ENCODE peak calls at places on chromosomes 3 and 15, in ten cellular contexts. E is fibroblast of the aortic adventitia, H is adrenal gland, W is PC-9, V is PC-3, O is astrocyte, L is foreskin fibroblast, U is uterus, X is neuronal stem cell, S is ascending aorta. C is an unnamed sample.

GRCh38 chr3:186909078-186909853 is 21.1 kb upstream of the ST6GAL1 start:
- DNase-seq in V (no peak), U (no peak), E (no peak), O (no peak), L (no peak), X (no peak), H (no peak), W (no peak), S (no peak), C (no peak)

GRCh38 chr3:45565341-45565740 is 29.2 kb upstream of the LIMD1 start:
- DNase-seq in X (no peak), W (no peak), L (no peak), S (no peak), H (no peak), V (no peak), E (no peak), U (no peak), O (no peak), C (no peak)

GRCh38 chr3:56926513-56927282 is 124.9 kb upstream of the ARHGEF3 start:
- DNase-seq in L (peak), E (peak), O (peak), U (peak), W (no peak), S (no peak), H (no peak), X (no peak), V (peak), C (no peak)

GRCh38 chr3:112811150-112811884 is 35.3 kb downstream of the CD200R1L start:
- DNase-seq in E (peak), X (no peak), H (peak), O (peak), U (peak), L (peak), W (no peak), V (no peak), S (no peak), C (no peak)

GRCh38 chr3:58581328-58582091 is 4.3 kb upstream of the FAM107A start:
- DNase-seq in W (no peak), S (no peak), L (no peak), E (no peak), U (no peak), O (no peak), V (no peak), H (no peak), X (peak), C (no peak)

GRCh38 chr15:80191897-80192595 is 39.2 kb downstream of the FAH start:
- DNase-seq in U (no peak), S (no peak), E (no peak), L (no peak), H (no peak), W (no peak), V (no peak), X (no peak), O (no peak), C (no peak)

GRCh38 chr3:113668015-113668414 is 28.4 kb downstream of the USF3 start:
- DNase-seq in O (peak), V (no peak), S (no peak), H (no peak), X (no peak), U (no peak), L (peak), W (no peak), E (peak), C (no peak)

GRCh38 chr3:53803816-53804545 is 42.2 kb downstream of the CHDH start:
- DNase-seq in E (no peak), W (no peak), U (no peak), S (no peak), X (no peak), H (no peak), O (no peak), V (no peak), L (peak), C (no peak)

GRCh38 chr3:46903341-46904302 is 26.1 kb downstream of the PTH1R start:
- DNase-seq in S (no peak), E (peak), U (peak), L (peak), W (no peak), V (peak), X (no peak), O (peak), H (no peak), C (no peak)

GRCh38 chr3:124246366-124246765 is 254.4 kb upstream of the ROPN1 start:
- DNase-seq in S (no peak), W (no peak), L (no peak), O (peak), U (no peak), X (no peak), V (no peak), H (peak), E (peak), C (no peak)

GRCh38 chr3:39990532-39990931 is 181.1 kb downstream of the MYRIP start:
- DNase-seq in S (no peak), W (no peak), L (peak), V (peak), O (peak), U (no peak), H (peak), X (peak), E (peak), C (peak)

GRCh38 chr15:39920510-39921273 is 626 bp upstream of the GPR176 start:
- DNase-seq in S (peak), X (peak), V (peak), W (no peak), O (peak), U (peak), E (peak), L (peak), H (peak), C (peak)

GRCh38 chr3:7682822-7683229 is 818.8 kb upstream of the LMCD1 start:
- DNase-seq in U (no peak), H (peak), V (no peak), L (peak), O (peak), S (no peak), E (peak), X (no peak), W (no peak), C (peak)

GRCh38 chr3:77467702-77468407 is 428.0 kb downstream of the ROBO2 start:
- DNase-seq in W (no peak), U (no peak), V (no peak), O (peak), X (no peak), L (peak), H (no peak), E (no peak), S (no peak), C (peak)

GRCh38 chr15:61528590-61528929 is 299.5 kb upstream of the RORA start:
- DNase-seq in O (no peak), V (peak), W (no peak), E (no peak), X (no peak), S (no peak), H (no peak), L (no peak), U (no peak), C (no peak)

GRCh38 chr3:129603561-129603942 is 2.9 kb downstream of the PLXND1 start:
- DNase-seq in O (no peak), E (no peak), X (no peak), W (no peak), V (no peak), S (no peak), L (peak), U (no peak), H (no peak), C (no peak)

GRCh38 chr3:98360681-98361080 is 7.0 kb downstream of the OR5K4 start:
- DNase-seq in L (no peak), X (no peak), S (no peak), O (no peak), U (no peak), H (no peak), W (no peak), V (no peak), E (no peak), C (no peak)

GRCh38 chr3:125359700-125360099 is 15.4 kb downstream of the ZNF148 start:
- DNase-seq in U (no peak), E (no peak), L (no peak), W (no peak), V (no peak), S (no peak), X (no peak), O (no peak), H (no peak), C (no peak)

GRCh38 chr3:23743141-23743784 is 62.5 kb upstream of the UBE2E1 start:
- DNase-seq in U (no peak), E (no peak), X (no peak), L (no peak), H (no peak), S (no peak), O (no peak), V (peak), W (no peak), C (no peak)

GRCh38 chr15:99826146-99826745 is 93.0 kb upstream of the LYSMD4 start:
- DNase-seq in U (no peak), L (no peak), O (no peak), S (no peak), V (no peak), H (no peak), E (no peak), W (no peak), X (no peak), C (no peak)

GRCh38 chr3:39433642-39434041 is 27.1 kb downstream of the RPSA start:
- DNase-seq in X (no peak), E (peak), W (no peak), U (no peak), S (no peak), V (peak), O (peak), H (no peak), L (peak), C (no peak)

GRCh38 chr15:69805248-69805953 is 292.3 kb downstream of the TLE3 start:
- DNase-seq in O (no peak), L (no peak), U (no peak), V (peak), W (peak), S (no peak), X (no peak), H (no peak), E (no peak), C (no peak)

GRCh38 chr15:78174398-78174797 is 25.2 kb downstream of the IDH3A start:
- DNase-seq in V (no peak), X (no peak), S (no peak), W (no peak), L (no peak), U (no peak), O (no peak), E (no peak), H (no peak), C (no peak)

GRCh38 chr3:4270726-4271125 is 32.4 kb upstream of the SETMAR start:
- DNase-seq in L (no peak), O (no peak), X (no peak), W (no peak), V (no peak), S (no peak), U (no peak), E (no peak), H (no peak), C (no peak)

GRCh38 chr15:25727867-25728600 is 135.1 kb downstream of the ATP10A start:
- DNase-seq in W (no peak), S (no peak), H (no peak), O (no peak), X (no peak), U (no peak), V (no peak), E (no peak), L (no peak), C (peak)

GRCh38 chr3:157373783-157374182 is 62.9 kb upstream of the PTX3 start:
- DNase-seq in S (no peak), E (peak), X (no peak), O (peak), V (no peak), U (no peak), L (peak), H (no peak), W (no peak), C (no peak)

GRCh38 chr3:51947215-51947900 is 5.2 kb downstream of the PARP3 start:
- DNase-seq in X (no peak), W (no peak), V (no peak), L (no peak), S (no peak), U (peak), O (no peak), E (no peak), H (no peak), C (no peak)

GRCh38 chr3:74562528-74563190 is 51.8 kb downstream of the CNTN3 start:
- DNase-seq in U (no peak), V (no peak), L (no peak), S (no peak), H (no peak), X (no peak), E (no peak), W (no peak), O (no peak), C (no peak)
- H3K4me3 ChIP-seq in U (no peak), V (no peak), L (no peak), S (no peak), H (no peak), X (no peak), E (no peak), W (no peak), O (no peak), C (no peak)

GRCh38 chr3:71129611-71130515 is 453.7 kb downstream of the FOXP1 start:
- DNase-seq in E (peak), V (peak), W (no peak), L (peak), X (no peak), U (no peak), O (peak), S (no peak), H (peak), C (peak)
- H3K4me3 ChIP-seq in E (peak), V (peak), W (no peak), L (peak), X (no peak), U (peak), O (peak), S (peak), H (peak), C (peak)

GRCh38 chr3:16048435-16049318 is 125.8 kb upstream of the GALNT15 start:
- DNase-seq in O (no peak), L (peak), E (peak), W (peak), U (no peak), X (peak), S (no peak), V (peak), H (peak), C (peak)
- H3K4me3 ChIP-seq in O (peak), L (no peak), E (peak), W (peak), U (no peak), X (no peak), S (no peak), V (peak), H (peak), C (no peak)

DNA sequence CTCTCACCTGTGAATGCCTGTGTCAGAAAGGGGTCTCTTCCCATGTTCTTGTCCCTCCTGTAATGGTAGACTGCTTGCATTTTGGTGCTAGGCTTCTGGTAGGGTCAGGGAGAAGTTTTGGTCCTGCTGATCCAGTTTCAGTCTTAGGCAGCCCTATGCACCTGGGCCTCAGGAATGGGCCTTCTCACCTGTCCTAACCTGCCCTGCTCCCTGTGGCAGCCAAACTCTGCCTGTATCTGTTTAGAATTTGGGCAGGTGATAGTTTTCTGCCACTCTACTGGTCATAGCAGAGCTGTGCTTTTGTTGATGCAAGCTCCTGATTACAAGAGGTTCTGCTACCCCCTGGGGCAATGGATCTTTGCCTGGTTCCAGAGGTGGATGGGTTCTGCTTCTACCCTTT is 118.7 kb downstream of the PLCL2 start:
- DNase-seq in X (no peak), V (no peak), L (no peak), E (no peak), S (no peak), U (no peak), O (no peak), W (no peak), H (no peak), C (no peak)
- H3K4me3 ChIP-seq in X (peak), V (no peak), L (no peak), E (no peak), S (no peak), U (no peak), O (no peak), W (no peak), H (no peak), C (no peak)

GRCh38 chr3:111068574-111068973 is 3.0 kb upstream of the NECTIN3 start:
- DNase-seq in X (no peak), E (no peak), S (no peak), U (no peak), W (no peak), O (no peak), H (no peak), L (no peak), V (no peak), C (no peak)

GRCh38 chr3:111069974-111070751 is 1.5 kb upstream of the NECTIN3 start:
- DNase-seq in O (peak), E (no peak), L (peak), U (peak), X (no peak), V (no peak), S (no peak), H (peak), W (no peak), C (peak)

GRCh38 chr3:111071257-111072015 is at the start of gene NECTIN3:
- DNase-seq in O (peak), U (peak), E (peak), W (peak), V (peak), L (peak), H (peak), S (peak), X (peak), C (peak)

GRCh38 chr3:111072016-111072891 is 638 bp downstream of the NECTIN3 start:
- DNase-seq in X (no peak), W (no peak), H (peak), U (peak), L (peak), O (peak), S (no peak), V (peak), E (peak), C (peak)

DNA sequence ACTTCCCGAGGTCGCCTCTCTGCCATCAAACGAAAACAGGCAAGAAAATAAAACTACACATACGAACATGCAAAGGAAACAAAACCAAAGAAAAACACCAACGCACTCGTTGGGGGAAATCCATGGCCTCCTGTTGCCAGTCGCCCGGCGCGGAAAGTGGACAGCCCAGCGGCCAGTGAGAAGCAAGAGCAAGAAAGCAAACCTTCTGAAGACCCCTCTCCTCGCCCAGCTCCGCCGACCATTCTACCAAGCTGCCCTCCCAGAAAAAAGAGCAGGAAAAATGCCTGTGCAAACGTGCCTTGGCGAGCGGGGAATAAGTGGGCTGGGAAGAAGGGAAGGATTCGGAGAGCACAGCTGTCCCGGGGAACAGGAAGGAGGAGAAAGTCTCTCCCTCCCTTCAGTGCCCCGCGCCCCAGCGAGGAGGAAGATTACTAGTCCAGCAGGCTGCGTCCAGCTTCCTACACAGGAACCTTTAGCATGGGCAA is 802 bp upstream of the NECTIN3 start:
- DNase-seq in X (no peak), W (no peak), O (no peak), V (no peak), U (no peak), L (no peak), E (no peak), H (no peak), S (no peak), C (peak)
- H3K4me3 ChIP-seq in X (peak), W (peak), O (peak), V (peak), U (peak), L (peak), E (peak), H (peak), S (peak), C (peak)

DNA sequence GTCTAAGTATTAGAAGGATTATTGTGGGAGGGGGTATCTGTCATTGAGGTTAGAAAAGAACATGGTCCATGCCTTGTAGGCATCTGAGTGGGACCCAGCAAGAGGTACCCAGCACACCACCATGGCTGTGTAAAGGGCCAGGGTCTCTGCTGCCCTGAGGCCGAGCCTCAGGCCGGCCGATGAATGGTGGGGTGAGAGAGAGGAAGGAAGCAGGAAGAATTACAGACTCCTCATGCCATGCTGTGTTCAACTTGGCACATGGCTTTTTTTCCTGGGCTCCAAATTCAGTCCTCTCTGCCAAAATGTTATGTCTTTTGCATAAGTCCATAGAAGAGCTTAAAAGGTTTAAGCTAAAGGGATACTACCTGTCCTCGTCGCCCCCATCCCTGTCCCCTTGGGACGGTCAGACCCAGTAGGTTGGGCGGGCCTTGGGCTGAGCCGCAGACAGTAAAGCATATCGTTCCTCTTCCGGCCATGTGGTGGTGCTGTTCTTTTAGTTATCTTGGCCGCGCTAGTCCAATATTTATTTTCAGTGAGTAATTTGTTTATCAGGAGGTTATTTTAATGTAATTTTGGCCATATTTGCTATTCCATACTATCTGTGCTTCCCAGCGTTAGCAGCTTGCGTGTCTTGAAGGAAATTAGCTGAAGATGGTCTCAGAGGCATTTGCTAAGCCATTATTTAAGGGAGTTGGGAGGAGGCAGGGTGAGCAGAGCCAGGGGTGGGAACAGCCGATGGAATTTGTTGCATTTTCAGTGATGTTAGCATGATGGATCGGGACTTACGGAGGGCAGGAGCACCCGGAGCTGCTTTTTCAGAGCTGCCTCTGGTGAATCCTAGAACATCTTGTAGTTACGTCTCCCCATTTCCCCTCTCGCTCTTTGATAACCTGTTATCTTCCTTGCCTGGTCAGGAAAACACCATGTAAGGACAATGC is 152.5 kb downstream of the AGBL1 start:
- DNase-seq in H (peak), U (peak), S (no peak), V (peak), L (peak), W (no peak), X (peak), E (peak), O (peak), C (peak)
- H3K4me3 ChIP-seq in H (no peak), U (no peak), S (no peak), V (no peak), L (no peak), W (no peak), X (no peak), E (peak), O (no peak), C (no peak)

DNA sequence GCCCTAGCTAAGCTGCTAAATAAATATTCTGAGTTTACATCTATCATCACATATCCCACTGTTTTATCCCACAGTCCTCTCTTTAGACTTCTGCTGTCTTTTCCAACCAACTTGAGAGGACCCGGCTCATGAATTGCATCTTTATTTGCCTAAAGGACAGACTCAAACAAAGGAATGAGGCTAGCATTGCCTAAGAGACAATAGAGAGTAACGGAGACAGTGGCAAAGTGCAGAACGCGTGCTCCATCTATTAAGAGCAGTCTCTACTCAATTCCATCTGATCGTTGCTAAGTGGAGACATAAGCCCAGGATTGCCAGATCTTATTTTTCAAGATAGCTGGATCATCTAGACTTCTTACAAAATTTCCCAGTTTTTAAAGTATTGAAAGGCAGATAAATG is 2.3 kb downstream of the ADAMTSL3 start:
- DNase-seq in H (no peak), V (no peak), X (no peak), W (no peak), E (no peak), O (no peak), S (no peak), U (no peak), L (no peak), C (no peak)
- H3K4me3 ChIP-seq in H (no peak), V (no peak), X (no peak), W (no peak), E (no peak), O (no peak), S (peak), U (no peak), L (no peak), C (no peak)